ENCODE peak calls at places on chromosomes 1 and 21, in ten cellular contexts. R is bronchial epithelial cell, T is PC-9, Q is colonic mucosa, K is psoas muscle, A is GM12865, C is lower lobe of right lung, O is Peyer's patch, S is fibroblast of the aortic adventitia, G is astrocyte of the spinal cord. B is an unnamed sample.

GRCh38 chr1:25140073-25140797 is 92.1 kb downstream of the SYF2 start:
- DNase-seq in C (peak; percentile 67), R (peak; percentile 65), S (no peak), Q (no peak), A (peak; percentile 90), O (no peak), G (peak; percentile 3), T (no peak), K (no peak), B (peak; percentile 72)

GRCh38 chr1:114803001-114803400 is 22.5 kb upstream of the SIKE1 start:
- DNase-seq in Q (no peak), C (no peak), S (no peak), R (peak; percentile 100), T (peak; percentile 31), O (no peak), A (peak; percentile 50), K (no peak), G (no peak), B (peak; percentile 16)

GRCh38 chr1:6016191-6016865 is 24.1 kb upstream of the NPHP4 start:
- DNase-seq in O (no peak), Q (no peak), R (peak; percentile 80), S (peak; percentile 20), A (no peak), C (no peak), T (no peak), G (peak; percentile 43), K (no peak), B (no peak)

GRCh38 chr1:34656299-34656698 is 98.5 kb upstream of the GJB5 start:
- DNase-seq in T (no peak), A (no peak), Q (no peak), R (no peak), O (no peak), G (no peak), S (no peak), C (no peak), K (no peak), B (no peak)

GRCh38 chr1:219405531-219406331 is 207.2 kb downstream of the ZC3H11B start:
- DNase-seq in S (no peak), A (no peak), Q (no peak), R (no peak), C (no peak), G (no peak), T (no peak), K (no peak), O (no peak), B (no peak)

GRCh38 chr1:183275322-183275721 is 89.3 kb downstream of the LAMC2 start:
- DNase-seq in O (peak; percentile 3), K (no peak), Q (no peak), S (no peak), R (no peak), C (no peak), T (no peak), G (no peak), A (no peak), B (no peak)

GRCh38 chr21:46083271-46084040 is 14.5 kb upstream of the COL6A2 start:
- DNase-seq in G (peak; percentile 50), K (peak; percentile 16), S (no peak), T (no peak), O (no peak), Q (no peak), A (no peak), C (no peak), R (no peak), B (no peak)

GRCh38 chr1:4668738-4669700 is 14.6 kb downstream of the AJAP1 start:
- DNase-seq in O (no peak), T (no peak), G (peak; percentile 27), Q (no peak), S (no peak), A (no peak), R (peak; percentile 45), C (no peak), K (no peak), B (no peak)

GRCh38 chr1:163361123-163361934 is 39.6 kb downstream of the NUF2 start:
- DNase-seq in Q (no peak), S (peak; percentile 18), G (no peak), C (no peak), O (peak; percentile 46), T (peak; percentile 37), R (peak; percentile 29), A (peak; percentile 20), K (no peak), B (peak; percentile 4)

DNA sequence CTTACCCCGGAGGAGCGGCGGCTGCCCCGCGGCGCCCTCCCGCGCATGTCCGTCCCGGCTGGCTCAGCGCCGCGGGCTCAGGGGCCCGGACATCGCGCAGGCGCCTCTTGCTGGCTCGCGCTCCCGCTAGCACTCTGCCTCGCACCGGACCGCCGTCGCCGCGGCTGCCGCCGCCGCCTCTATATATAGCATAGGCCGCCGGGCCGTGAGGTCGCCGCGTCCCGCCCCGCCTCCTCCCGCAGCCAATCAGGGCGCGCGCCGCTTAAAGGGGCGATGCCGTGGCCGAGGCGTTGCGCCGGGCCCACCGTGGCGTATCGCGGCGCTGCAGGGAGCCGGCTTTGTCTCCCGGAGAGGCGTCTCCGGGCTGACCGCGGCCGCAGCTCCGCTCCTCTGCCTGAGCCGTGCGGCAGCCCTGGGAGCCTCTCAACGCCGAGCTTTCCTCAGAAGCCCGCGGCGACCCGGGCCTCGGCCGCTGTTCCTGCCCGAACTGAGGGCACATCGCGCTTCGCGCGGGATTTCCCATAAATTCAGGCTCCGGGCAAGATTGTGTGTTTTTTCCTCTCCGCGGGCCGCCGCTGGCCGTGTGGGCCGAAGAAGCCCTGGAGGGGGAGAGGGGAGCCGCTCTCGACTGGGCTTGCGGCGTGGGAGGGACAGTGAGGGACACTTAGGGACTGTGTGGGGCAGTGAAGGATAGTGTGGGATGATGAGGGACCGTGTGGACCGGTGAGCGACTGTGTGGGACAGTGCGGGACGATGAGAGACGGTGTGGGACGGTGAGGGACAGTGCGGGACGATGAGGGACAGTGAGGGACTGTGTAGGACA is at the start of gene ERRFI1:
- DNase-seq in R (peak; percentile 67), K (peak; percentile 96), O (peak; percentile 97), T (peak; percentile 74), Q (peak; percentile 94), A (peak; percentile 94), G (peak; percentile 98), S (peak; percentile 94), C (peak; percentile 96), B (peak; percentile 96)
- TF ChIP-seq CTCF in R (no peak), K (no peak), O (no peak), T (no peak), Q (no peak), A (no peak), G (no peak), S (no peak), C (no peak), B (no peak)

GRCh38 chr1:94792876-94793605 is 27.1 kb upstream of the SLC44A3 start:
- DNase-seq in C (no peak), A (no peak), R (no peak), O (no peak), K (no peak), S (peak; percentile 87), T (no peak), G (peak; percentile 90), Q (no peak), B (no peak)

GRCh38 chr1:94795321-94795899 is 24.7 kb upstream of the SLC44A3 start:
- DNase-seq in R (no peak), G (no peak), C (no peak), T (no peak), K (no peak), O (no peak), Q (no peak), A (peak; percentile 55), S (no peak), B (no peak)

GRCh38 chr1:94790246-94790645 is 29.9 kb upstream of the SLC44A3 start:
- DNase-seq in C (no peak), O (no peak), K (no peak), G (no peak), S (peak; percentile 48), T (no peak), R (peak; percentile 46), Q (no peak), A (no peak), B (no peak)

GRCh38 chr1:94790670-94791069 is 29.5 kb upstream of the SLC44A3 start:
- DNase-seq in K (no peak), A (no peak), G (no peak), C (no peak), R (no peak), T (no peak), O (no peak), S (no peak), Q (no peak), B (no peak)

DNA sequence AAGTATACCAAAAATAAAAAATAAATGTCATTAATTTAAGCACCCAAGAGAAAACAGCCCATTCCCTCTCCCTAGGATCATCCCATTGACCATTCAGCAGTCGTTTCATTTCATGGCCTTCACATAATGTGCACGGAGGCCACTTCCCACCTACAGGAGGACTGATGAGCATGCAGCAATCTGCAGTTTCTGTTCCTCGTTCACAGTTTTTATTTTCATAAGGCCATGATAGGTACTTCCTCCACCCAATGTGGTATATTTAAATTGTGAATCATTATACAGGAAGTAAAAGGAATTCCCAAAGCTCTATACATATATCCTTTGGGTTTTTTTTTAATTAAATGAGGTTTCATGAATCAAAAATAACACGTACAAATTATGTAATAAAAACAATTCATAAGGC is 27.7 kb upstream of the SLC44A3 start:
- DNase-seq in R (peak; percentile 83), T (peak; percentile 70), K (no peak), G (no peak), A (peak; percentile 61), Q (no peak), C (no peak), S (no peak), O (no peak), B (peak; percentile 47)
- TF ChIP-seq CTCF in R (peak; percentile 26), T (no peak), K (peak; percentile 13), G (peak; percentile 48), A (no peak), Q (peak; percentile 24), C (peak; percentile 31), S (peak; percentile 49), O (peak; percentile 18), B (no peak)

DNA sequence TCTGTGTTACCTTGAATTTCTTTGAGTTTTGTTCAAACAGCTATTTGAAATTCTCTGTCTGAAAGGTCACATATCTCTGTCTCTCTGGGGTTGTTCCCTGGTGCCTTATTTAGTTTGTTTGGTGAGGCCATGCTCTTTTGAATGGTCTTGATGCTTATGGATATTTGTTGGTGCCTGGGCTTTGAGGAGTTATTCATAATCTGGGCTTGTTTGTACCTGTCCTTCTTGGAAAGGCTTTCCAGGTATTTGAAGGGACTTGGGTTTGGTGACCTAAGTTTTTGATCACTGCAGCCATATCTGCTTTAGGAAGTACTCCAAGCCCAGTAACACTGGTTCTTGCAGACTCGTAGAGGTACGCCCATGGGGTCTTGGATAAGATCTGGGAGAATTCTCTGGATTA is 63.3 kb upstream of the MAGI3 start:
- DNase-seq in Q (no peak), O (no peak), S (no peak), R (peak; percentile 82), T (no peak), A (no peak), C (no peak), G (no peak), K (no peak), B (no peak)
- TF ChIP-seq CTCF in Q (no peak), O (no peak), S (no peak), R (no peak), T (no peak), A (no peak), C (no peak), G (no peak), K (no peak), B (no peak)

DNA sequence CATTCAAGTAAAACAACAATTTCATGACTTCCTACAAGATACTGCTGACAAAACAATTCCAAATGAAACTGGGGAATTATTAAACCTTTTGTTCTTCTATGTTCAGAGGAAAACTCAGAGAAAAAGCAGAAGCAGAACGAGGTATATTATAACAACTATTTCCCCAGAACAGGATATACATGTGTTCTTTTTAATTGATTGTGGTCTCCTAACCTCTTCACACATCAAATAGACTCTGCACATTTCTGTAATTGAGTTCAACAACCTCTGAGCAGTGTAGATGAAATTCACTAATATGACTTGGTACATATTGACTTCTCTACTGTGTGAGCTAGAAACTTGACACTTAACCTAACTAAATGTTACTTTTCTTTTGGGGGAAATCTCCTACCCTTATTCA is 584.2 kb downstream of the NEGR1 start:
- DNase-seq in C (no peak), Q (no peak), T (no peak), K (no peak), A (no peak), O (no peak), R (no peak), G (no peak), S (no peak), B (no peak)
- TF ChIP-seq CTCF in C (no peak), Q (no peak), T (no peak), K (no peak), A (no peak), O (no peak), R (no peak), G (no peak), S (no peak), B (no peak)